ENCODE peak calls at places on chromosomes 6 and 20, in ten cellular contexts. I, Z, M, E, A, B, Y, G, T and S are unnamed samples. For H3K27me3, the result is how much of the 10 kb centered on the place peaks cover.

GRCh38 chr6:110509617-110510231 is 33.3 kb upstream of the SLC22A16 start:
- DNase-seq in I (no peak), Z (no peak), M (no peak), E (no peak), A (no peak), B (peak), Y (no peak), G (no peak), T (no peak), S (no peak)

GRCh38 chr6:167351656-167352354 is 26.9 kb downstream of the TTLL2 start:
- DNase-seq in I (no peak), Z (no peak), M (no peak), E (no peak), A (no peak), B (no peak), Y (no peak), G (no peak), T (no peak), S (no peak)

GRCh38 chr20:34570859-34571306 is 12.4 kb downstream of the MAP1LC3A start:
- DNase-seq in I (no peak), Z (no peak), M (no peak), E (no peak), A (peak), B (peak), Y (no peak), G (no peak), T (no peak), S (no peak)

GRCh38 chr6:12208190-12208589 is 82.0 kb upstream of the EDN1 start:
- DNase-seq in I (no peak), Z (no peak), M (no peak), E (peak), A (no peak), B (peak), Y (no peak), G (no peak), T (peak), S (no peak)

GRCh38 chr6:16097382-16098171 is 31.3 kb upstream of the MYLIP start:
- DNase-seq in I (no peak), Z (no peak), M (no peak), E (no peak), A (no peak), B (no peak), Y (no peak), G (no peak), T (no peak), S (no peak)

GRCh38 chr6:64504509-64504908 is 868.9 kb downstream of the PHF3 start:
- DNase-seq in I (no peak), Z (no peak), M (no peak), E (no peak), A (no peak), B (peak), Y (no peak), G (no peak), T (no peak), S (no peak)

GRCh38 chr6:157155838-157156237 is 167.5 kb downstream of the TMEM242 start:
- DNase-seq in I (no peak), Z (no peak), M (no peak), E (no peak), A (no peak), B (no peak), Y (no peak), G (no peak), T (no peak), S (no peak)

GRCh38 chr6:2632943-2633584 is 117.7 kb downstream of the MYLK4 start:
- DNase-seq in I (no peak), Z (no peak), M (no peak), E (no peak), A (no peak), B (no peak), Y (no peak), G (no peak), T (no peak), S (no peak)

GRCh38 chr6:115221185-115221584 is 839.5 kb downstream of the FRK start:
- DNase-seq in I (no peak), Z (no peak), M (no peak), E (no peak), A (no peak), B (no peak), Y (no peak), G (no peak), T (no peak), S (peak)

GRCh38 chr20:38158701-38159325 is 6.3 kb downstream of the TGM2 start:
- DNase-seq in I (no peak), Z (no peak), M (no peak), E (no peak), A (no peak), B (no peak), Y (no peak), G (no peak), T (peak), S (no peak)

GRCh38 chr6:39009476-39009875 is 39.1 kb upstream of the GLP1R start:
- DNase-seq in I (no peak), Z (no peak), M (no peak), E (no peak), A (no peak), B (no peak), Y (no peak), G (no peak), T (no peak), S (no peak)

GRCh38 chr20:59810376-59811187 is 122.9 kb downstream of the SYCP2 start:
- DNase-seq in I (no peak), Z (no peak), M (no peak), E (no peak), A (peak), B (no peak), Y (no peak), G (no peak), T (no peak), S (peak)

GRCh38 chr6:145838305-145838704 is 23.7 kb upstream of the FBXO30 start:
- DNase-seq in I (no peak), Z (no peak), M (no peak), E (no peak), A (no peak), B (no peak), Y (no peak), G (no peak), T (no peak), S (no peak)

GRCh38 chr20:46240065-46240464 is 68.2 kb downstream of the CDH22 start:
- DNase-seq in I (no peak), Z (no peak), M (no peak), E (no peak), A (no peak), B (no peak), Y (no peak), G (no peak), T (no peak), S (no peak)

GRCh38 chr6:87154641-87155271 is 609 bp upstream of the ZNF292 start:
- DNase-seq in I (peak), Z (no peak), M (no peak), E (no peak), A (no peak), B (peak), Y (peak), G (no peak), T (no peak), S (peak)

GRCh38 chr6:89999995-90000825 is 105.9 kb downstream of the GJA10 start:
- DNase-seq in I (no peak), Z (no peak), M (no peak), E (no peak), A (no peak), B (no peak), Y (no peak), G (no peak), T (no peak), S (no peak)

GRCh38 chr6:20929283-20929682 is 395.0 kb downstream of the CDKAL1 start:
- DNase-seq in I (no peak), Z (no peak), M (no peak), E (no peak), A (no peak), B (peak), Y (no peak), G (no peak), T (no peak), S (no peak)

GRCh38 chr6:42805297-42805861 is 23.5 kb downstream of the BICRAL start:
- DNase-seq in I (no peak), Z (no peak), M (no peak), E (no peak), A (no peak), B (no peak), Y (no peak), G (no peak), T (no peak), S (no peak)

GRCh38 chr6:166842607-166843006 is 113.7 kb downstream of the RNASET2 start:
- DNase-seq in I (no peak), Z (no peak), M (no peak), E (no peak), A (no peak), B (no peak), Y (no peak), G (no peak), T (no peak), S (no peak)

GRCh38 chr20:32509639-32510066 is 75.5 kb downstream of the NOL4L start:
- DNase-seq in I (no peak), Z (no peak), M (no peak), E (no peak), A (peak), B (peak), Y (peak), G (no peak), T (no peak), S (peak)

GRCh38 chr20:44696315-44696714 is 18.9 kb upstream of the CCN5 start:
- DNase-seq in I (no peak), Z (no peak), M (no peak), E (no peak), A (peak), B (no peak), Y (no peak), G (no peak), T (no peak), S (peak)

GRCh38 chr6:43771858-43772570 is 2.0 kb downstream of the VEGFA start:
- DNase-seq in I (no peak), Z (no peak), M (peak), E (peak), A (peak), B (no peak), Y (peak), G (peak), T (peak), S (peak)

GRCh38 chr6:153059757-153060156 is 57.2 kb upstream of the MTRF1L start:
- DNase-seq in I (no peak), Z (peak), M (no peak), E (no peak), A (no peak), B (no peak), Y (no peak), G (no peak), T (no peak), S (no peak)

GRCh38 chr6:111260570-111261298 is 173.4 kb downstream of the SLC16A10 start:
- DNase-seq in I (no peak), Z (no peak), M (no peak), E (no peak), A (no peak), B (peak), Y (no peak), G (no peak), T (no peak), S (no peak)

GRCh38 chr6:109611502-109611901 is 79.5 kb downstream of the AK9 start:
- DNase-seq in I (no peak), Z (no peak), M (no peak), E (no peak), A (no peak), B (no peak), Y (no peak), G (no peak), T (no peak), S (no peak)

GRCh38 chr6:137311940-137312339 is 92.8 kb upstream of the IFNGR1 start:
- DNase-seq in I (no peak), Z (no peak), M (no peak), E (no peak), A (no peak), B (no peak), Y (no peak), G (no peak), T (no peak), S (no peak)

GRCh38 chr6:83071023-83071422 is 3.6 kb downstream of the DOP1A start:
- DNase-seq in I (no peak), Z (no peak), M (no peak), E (no peak), A (peak), B (no peak), Y (no peak), G (no peak), T (no peak), S (no peak)

GRCh38 chr20:6094038-6094437 is 28.8 kb downstream of the FERMT1 start:
- DNase-seq in I (no peak), Z (no peak), M (no peak), E (no peak), A (no peak), B (no peak), Y (no peak), G (no peak), T (no peak), S (no peak)

GRCh38 chr6:108009894-108010293 is 51.9 kb upstream of the SEC63 start:
- DNase-seq in I (no peak), Z (no peak), M (no peak), E (no peak), A (no peak), B (no peak), Y (no peak), G (no peak), T (no peak), S (no peak)

GRCh38 chr6:150691463-150691862 is 91.8 kb downstream of the PLEKHG1 start:
- DNase-seq in I (no peak), Z (no peak), M (no peak), E (no peak), A (no peak), B (no peak), Y (no peak), G (no peak), T (no peak), S (no peak)

GRCh38 chr6:170553686-170554085 is 483 bp upstream of the TBP start:
- DNase-seq in I (no peak), Z (no peak), M (no peak), E (no peak), A (no peak), B (peak), Y (peak), G (peak), T (no peak), S (peak)

GRCh38 chr6:35427851-35428321 is 24.3 kb upstream of the FANCE start:
- DNase-seq in I (peak), Z (no peak), M (no peak), E (no peak), A (no peak), B (peak), Y (no peak), G (no peak), T (no peak), S (peak)

GRCh38 chr6:36757206-36757605 is 59.6 kb downstream of the RAB44 start:
- DNase-seq in I (no peak), Z (no peak), M (no peak), E (no peak), A (no peak), B (no peak), Y (peak), G (no peak), T (no peak), S (no peak)

GRCh38 chr6:140463312-140463710 is 1088.9 kb upstream of the CITED2 start:
- DNase-seq in I (no peak), Z (no peak), M (no peak), E (no peak), A (no peak), B (no peak), Y (no peak), G (no peak), T (no peak), S (no peak)

GRCh38 chr6:157079277-157079676 is 244.0 kb downstream of the TMEM242 start:
- DNase-seq in I (no peak), Z (no peak), M (no peak), E (no peak), A (no peak), B (no peak), Y (no peak), G (no peak), T (no peak), S (no peak)

DNA sequence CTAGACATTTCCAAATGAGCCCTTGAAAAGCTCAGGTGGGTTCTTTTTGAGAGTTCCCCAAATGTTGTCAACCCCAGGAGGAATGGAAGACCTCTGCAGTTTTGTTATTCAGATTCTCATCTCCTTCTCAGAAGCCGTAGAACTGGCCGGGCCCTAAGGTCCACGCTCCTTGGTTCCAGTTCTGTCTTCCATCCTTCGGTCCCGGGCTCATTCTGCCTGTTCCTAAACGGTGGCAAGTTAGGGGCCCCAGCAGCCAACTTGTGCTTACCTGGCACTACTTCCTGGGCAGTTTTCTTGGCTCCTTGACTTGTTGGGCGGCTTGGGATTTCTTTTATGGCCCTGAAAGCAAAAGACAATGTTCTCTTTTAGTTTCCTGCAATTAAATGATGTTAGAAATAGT is 6.4 kb downstream of the ESR1 start:
- DNase-seq in I (no peak), Z (no peak), M (no peak), E (peak), A (no peak), B (no peak), Y (no peak), G (no peak), T (no peak), S (no peak)
- H3K27me3 ChIP-seq in I (under half), Z (under half), M (under half), E (under half), A (under half), B (under half), Y (under half), G (half or more), T (under half), S (under half)

GRCh38 chr20:40787922-40788321 is 98.9 kb upstream of the MAFB start:
- DNase-seq in I (no peak), Z (no peak), M (no peak), E (no peak), A (no peak), B (no peak), Y (no peak), G (no peak), T (no peak), S (no peak)

GRCh38 chr20:40781979-40782378 is 92.9 kb upstream of the MAFB start:
- DNase-seq in I (no peak), Z (no peak), M (no peak), E (no peak), A (no peak), B (no peak), Y (no peak), G (no peak), T (no peak), S (no peak)

GRCh38 chr20:40781340-40781916 is 92.4 kb upstream of the MAFB start:
- DNase-seq in I (no peak), Z (no peak), M (no peak), E (no peak), A (no peak), B (no peak), Y (no peak), G (no peak), T (no peak), S (no peak)

DNA sequence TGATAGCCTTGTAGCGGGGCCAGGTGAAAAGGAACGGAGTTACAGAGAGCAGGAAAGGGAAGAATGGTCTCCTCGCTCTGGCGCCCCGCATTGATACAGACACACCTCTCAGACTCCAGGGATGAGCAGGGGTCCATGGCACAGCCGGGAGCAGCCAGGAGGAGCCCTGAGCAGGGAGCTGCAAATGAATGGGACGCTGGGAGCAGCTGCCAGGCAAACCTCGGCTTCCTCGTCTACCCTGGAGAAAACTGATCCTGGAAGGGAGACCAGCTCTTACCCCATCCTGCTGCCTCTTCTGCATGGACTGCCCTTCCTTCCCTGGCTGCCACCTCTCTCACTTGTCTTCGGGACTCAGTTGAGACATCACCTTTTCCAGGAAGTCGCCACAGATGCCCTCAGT is 97.3 kb upstream of the MAFB start:
- DNase-seq in I (no peak), Z (no peak), M (no peak), E (no peak), A (no peak), B (no peak), Y (no peak), G (no peak), T (no peak), S (no peak)
- H3K27me3 ChIP-seq in I (under half), Z (under half), M (under half), E (under half), A (under half), B (under half), Y (under half), G (under half), T (under half), S (under half)

GRCh38 chr20:49634116-49634515 is 66.2 kb upstream of the PTGIS start:
- DNase-seq in I (no peak), Z (no peak), M (no peak), E (no peak), A (no peak), B (no peak), Y (no peak), G (no peak), T (no peak), S (no peak)

GRCh38 chr20:49635829-49636228 is 67.9 kb upstream of the PTGIS start:
- DNase-seq in I (no peak), Z (no peak), M (no peak), E (no peak), A (no peak), B (no peak), Y (no peak), G (no peak), T (no peak), S (no peak)

GRCh38 chr20:49636447-49636846 is 68.5 kb upstream of the PTGIS start:
- DNase-seq in I (no peak), Z (no peak), M (peak), E (peak), A (no peak), B (no peak), Y (no peak), G (no peak), T (peak), S (no peak)

GRCh38 chr20:49633643-49634042 is 65.7 kb upstream of the PTGIS start:
- DNase-seq in I (no peak), Z (no peak), M (no peak), E (no peak), A (no peak), B (no peak), Y (no peak), G (no peak), T (no peak), S (peak)

DNA sequence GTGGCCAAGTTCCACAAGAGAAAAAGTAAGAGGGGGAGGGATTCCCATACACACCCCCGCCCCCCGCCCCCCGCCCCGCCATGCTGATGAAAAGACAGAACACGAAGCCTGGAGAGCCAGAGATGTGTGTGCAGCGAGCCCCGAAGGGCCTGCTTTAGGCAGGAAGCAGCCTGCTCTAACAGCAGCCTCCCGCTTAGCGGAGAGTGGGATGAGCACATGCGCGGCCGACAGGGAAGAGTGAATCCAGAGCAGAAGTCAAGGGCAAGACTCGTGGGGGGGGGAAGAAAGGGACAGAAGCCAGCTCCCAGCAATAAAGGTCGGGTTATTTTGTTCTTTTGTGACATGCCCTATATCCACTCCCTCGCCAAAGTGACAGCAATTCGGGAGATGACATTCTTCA is 67.2 kb upstream of the PTGIS start:
- DNase-seq in I (no peak), Z (no peak), M (peak), E (peak), A (no peak), B (no peak), Y (no peak), G (no peak), T (peak), S (no peak)
- H3K27me3 ChIP-seq in I (under half), Z (under half), M (under half), E (under half), A (under half), B (under half), Y (under half), G (under half), T (under half), S (under half)

DNA sequence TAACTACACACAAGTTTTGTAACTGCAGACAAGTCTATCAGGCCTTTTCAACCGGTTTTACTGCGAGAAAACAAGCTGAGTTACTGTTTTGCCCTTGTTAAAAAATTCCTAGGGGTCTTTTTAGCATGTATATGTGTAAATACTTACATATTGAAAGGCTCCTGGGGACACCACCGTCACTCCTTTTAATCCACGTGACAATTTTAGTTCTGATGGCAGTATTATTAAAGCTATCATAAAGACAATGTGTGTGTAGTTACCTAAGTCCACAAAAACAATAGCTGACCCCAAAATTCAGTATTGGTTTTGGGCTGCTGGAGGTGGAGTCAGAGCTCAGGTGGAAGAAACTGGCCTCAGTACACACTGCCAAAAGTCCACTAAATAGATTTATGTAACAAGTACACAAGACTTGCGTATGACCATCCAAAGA is 41.3 kb upstream of the HFE start:
- DNase-seq in I (no peak), Z (no peak), M (no peak), E (no peak), A (no peak), B (no peak), Y (no peak), G (no peak), T (no peak), S (no peak)
- H3K27me3 ChIP-seq in I (under half), Z (under half), M (under half), E (under half), A (under half), B (under half), Y (under half), G (under half), T (under half), S (under half)